ENCODE peak calls at places on chromosomes 16 and 17, in four cellular contexts. U is IMR-90, R is heart right ventricle, S is H1. B is an unnamed sample.
A peak's percentile ranks its signal among the peaks of the same experiment; 100 is the strongest.

GRCh38 chr17:7932949-7933348 is 943 bp downstream of the CNTROB start:
- DNase-seq in R (no peak), S (peak; percentile 46), U (peak; percentile 61), B (no peak)

GRCh38 chr17:76079577-76080206 is 710 bp downstream of the ZACN start:
- DNase-seq in S (no peak), R (no peak), U (no peak), B (no peak)

GRCh38 chr17:81401727-81402529 is 6.7 kb downstream of the BAHCC1 start:
- DNase-seq in S (no peak), R (peak; percentile 69), U (no peak), B (peak; percentile 62)

GRCh38 chr16:84810518-84811273 is 9.1 kb upstream of the CRISPLD2 start:
- DNase-seq in U (peak; percentile 63), R (no peak), S (no peak), B (peak; percentile 42)

GRCh38 chr16:24875466-24875865 is 29.7 kb downstream of the SLC5A11 start:
- DNase-seq in S (no peak), R (no peak), U (no peak), B (no peak)

GRCh38 chr16:177394-177822 is 928 bp downstream of the HBA1 start:
- DNase-seq in S (no peak), R (no peak), U (peak; percentile 25), B (no peak)

GRCh38 chr17:17573912-17574311 is 17.6 kb downstream of the PEMT start:
- DNase-seq in R (no peak), S (no peak), U (no peak), B (no peak)

GRCh38 chr16:3186946-3187690 is 886 bp upstream of the OR1F1 start:
- DNase-seq in U (no peak), R (no peak), S (no peak), B (no peak)

GRCh38 chr17:73989671-73990070 is 213.8 kb upstream of the RPL38 start:
- DNase-seq in R (no peak), S (no peak), U (no peak), B (no peak)

GRCh38 chr17:36778458-36778857 is 158.8 kb upstream of the LHX1 start:
- DNase-seq in R (no peak), U (no peak), S (no peak), B (no peak)

GRCh38 chr17:352421-353212 is at the start of gene RPH3AL:
- DNase-seq in U (no peak), R (peak; percentile 55), S (no peak), B (peak; percentile 64)

GRCh38 chr17:43648916-43649315 is 12.8 kb downstream of the MEOX1 start:
- DNase-seq in S (no peak), R (no peak), U (no peak), B (no peak)
- H3K4me1 ChIP-seq in S (no peaks in the 10 kb centered on the region), R (peaks cover 26% of the 10 kb centered on the region), U (no peaks in the 10 kb centered on the region), B (no peaks in the 10 kb centered on the region)

GRCh38 chr17:56890390-56890789 is 23.5 kb downstream of the TRIM25 start:
- DNase-seq in S (no peak), R (no peak), U (no peak), B (no peak)

GRCh38 chr17:56884483-56885144 is 29.2 kb downstream of the TRIM25 start:
- DNase-seq in R (no peak), S (no peak), U (no peak), B (no peak)

GRCh38 chr17:56887105-56887504 is 26.7 kb downstream of the TRIM25 start:
- DNase-seq in U (peak; percentile 14), S (no peak), R (no peak), B (no peak)

GRCh38 chr17:56886288-56886721 is 27.5 kb downstream of the TRIM25 start:
- DNase-seq in U (no peak), S (no peak), R (no peak), B (no peak)

GRCh38 chr17:56887552-56888467 is 26.0 kb downstream of the TRIM25 start:
- DNase-seq in S (no peak), R (no peak), U (peak; percentile 12), B (no peak)
- H3K36me3 ChIP-seq in S (peaks cover 15% of the 10 kb centered on the region), R (peaks cover 7% of the 10 kb centered on the region), U (peaks cover 36% of the 10 kb centered on the region), B (peaks cover 59% of the 10 kb centered on the region)

DNA sequence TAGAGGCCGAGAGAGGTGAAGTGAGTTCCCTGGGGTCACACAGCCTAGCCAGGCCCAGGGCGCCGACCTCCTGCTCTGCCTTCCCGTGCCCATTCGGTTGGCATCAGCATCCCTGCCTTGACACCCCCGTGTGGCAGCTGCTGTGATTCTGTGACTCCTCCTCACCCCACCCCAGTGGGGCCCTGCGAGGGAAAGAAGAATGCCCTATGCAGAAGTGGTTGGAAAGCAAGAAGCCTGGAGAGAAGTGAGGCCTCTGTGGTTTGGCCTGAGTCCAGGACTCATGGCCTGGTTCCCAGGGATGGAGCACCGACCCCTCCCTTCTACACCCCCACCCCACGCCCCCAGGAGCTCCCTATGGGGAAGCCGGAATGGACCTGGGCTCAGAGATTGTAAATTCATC is 296.2 kb downstream of the SEC14L1 start:
- DNase-seq in R (peak; percentile 71), U (peak; percentile 80), S (no peak), B (peak; percentile 58)
- TF ChIP-seq CTCF in R (no peak), U (no peak), S (no peak), B (no peak)

DNA sequence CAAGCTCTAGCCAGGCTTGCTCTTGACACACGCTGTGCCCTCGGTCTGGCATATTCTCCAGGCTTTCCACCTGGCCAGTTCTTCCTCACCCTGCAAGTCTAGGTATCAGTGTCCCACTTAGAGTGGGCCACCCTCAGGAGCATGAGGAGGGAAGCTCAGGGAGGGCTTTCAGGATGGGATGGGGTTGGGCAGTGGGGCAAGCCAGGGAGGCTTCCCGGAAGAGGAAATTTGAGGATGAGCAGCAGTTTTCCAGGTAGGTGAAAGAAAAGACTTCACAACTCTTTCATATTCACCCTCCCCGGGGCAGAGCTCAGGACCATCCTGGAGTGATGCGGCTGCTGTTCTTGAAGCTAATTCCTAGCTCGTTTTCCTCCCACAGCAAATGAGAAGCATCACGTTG is 14.5 kb upstream of the LDHD start:
- DNase-seq in S (no peak), R (no peak), U (no peak), B (no peak)
- H3K4me1 ChIP-seq in S (peaks cover 12% of the 10 kb centered on the region), R (no peaks in the 10 kb centered on the region), U (no peaks in the 10 kb centered on the region), B (no peaks in the 10 kb centered on the region)